ENCODE peak calls at places on chromosomes 5 and 9, in four cellular contexts. One of them, this sample, is unnamed.

GRCh38 chr9:109012876-109013677 is at the start of gene CTNNAL1:
- DNase-seq in memory B cell: peak
- DNase-seq in endothelial cell of umbilical vein: peak
- DNase-seq in DMS153: peak
- DNase-seq in this sample: peak

GRCh38 chr5:119743927-119744326 is 114.6 kb downstream of the FAM170A start:
- DNase-seq in memory B cell: peak
- DNase-seq in endothelial cell of umbilical vein: no peak
- DNase-seq in DMS153: no peak
- DNase-seq in this sample: peak

GRCh38 chr5:134070648-134070978 is 43.9 kb upstream of the TCF7 start:
- DNase-seq in memory B cell: no peak
- DNase-seq in endothelial cell of umbilical vein: no peak
- DNase-seq in DMS153: no peak
- DNase-seq in this sample: no peak

GRCh38 chr9:136075134-136075841 is 19.8 kb downstream of the NACC2 start:
- DNase-seq in memory B cell: no peak
- DNase-seq in endothelial cell of umbilical vein: no peak
- DNase-seq in DMS153: no peak
- DNase-seq in this sample: no peak

GRCh38 chr9:120928015-120928719 is 1.6 kb upstream of the TRAF1 start:
- DNase-seq in memory B cell: no peak
- DNase-seq in endothelial cell of umbilical vein: peak
- DNase-seq in DMS153: no peak
- DNase-seq in this sample: peak

GRCh38 chr5:131794596-131794995 is 2.2 kb downstream of the FNIP1 start:
- DNase-seq in memory B cell: peak
- DNase-seq in endothelial cell of umbilical vein: no peak
- DNase-seq in DMS153: no peak
- DNase-seq in this sample: no peak

GRCh38 chr9:115132648-115133047 is 14.7 kb upstream of the TNC start:
- DNase-seq in memory B cell: no peak
- DNase-seq in endothelial cell of umbilical vein: no peak
- DNase-seq in DMS153: no peak
- DNase-seq in this sample: no peak

GRCh38 chr5:169789417-169789816 is 152.3 kb downstream of the DOCK2 start:
- DNase-seq in memory B cell: no peak
- DNase-seq in endothelial cell of umbilical vein: no peak
- DNase-seq in DMS153: no peak
- DNase-seq in this sample: no peak

GRCh38 chr5:161507591-161507990 is 38.9 kb downstream of the GABRB2 start:
- DNase-seq in memory B cell: no peak
- DNase-seq in endothelial cell of umbilical vein: no peak
- DNase-seq in DMS153: no peak
- DNase-seq in this sample: no peak

GRCh38 chr5:58459860-58460726 is at the start of gene PLK2:
- DNase-seq in memory B cell: peak
- DNase-seq in endothelial cell of umbilical vein: peak
- DNase-seq in DMS153: peak
- DNase-seq in this sample: peak

GRCh38 chr5:96470825-96471224 is 37.8 kb upstream of the PCSK1 start:
- DNase-seq in memory B cell: no peak
- DNase-seq in endothelial cell of umbilical vein: peak
- DNase-seq in DMS153: no peak
- DNase-seq in this sample: no peak

GRCh38 chr9:75239176-75239575 is 150.9 kb downstream of the OSTF1 start:
- DNase-seq in memory B cell: no peak
- DNase-seq in endothelial cell of umbilical vein: no peak
- DNase-seq in DMS153: peak
- DNase-seq in this sample: peak

GRCh38 chr5:367358-368130 is 46.0 kb downstream of the AHRR start:
- DNase-seq in memory B cell: no peak
- DNase-seq in endothelial cell of umbilical vein: no peak
- DNase-seq in DMS153: no peak
- DNase-seq in this sample: no peak

This sample was measured in lung microvascular endothelial cell.